ENCODE peak calls at places on chromosomes 4 and X, in eight cellular contexts. B is iris pigment epithelial cell; J is CD4-positive, alpha-beta T cell; V is cardiac muscle cell; L is NCI-H510A treated with DMSO at 0.1 percent for 48 hours; Q is lung; K is stimulated activated CD4-positive, alpha-beta T cell treated with anti-CD3 and anti-CD28 coated beads, Interleukin-4, amount 100 ng/mL, for 48 hours; A is WTC11. S is an unnamed sample.

GRCh38 chr4:29046716-29047115 is 1673.5 kb upstream of the PCDH7 start:
- DNase-seq in B (peak), J (no peak), V (no peak), L (no peak), Q (no peak), K (no peak), A (no peak), S (no peak)

GRCh38 chrX:129496625-129497024 is 26.7 kb downstream of the SMARCA1 start:
- DNase-seq in B (peak), J (no peak), V (no peak), L (no peak), Q (no peak), K (no peak), A (no peak), S (no peak)

GRCh38 chrX:153873282-153874090 is 12.5 kb downstream of the L1CAM start:
- DNase-seq in B (no peak), J (no peak), V (peak), L (no peak), Q (no peak), K (no peak), A (no peak), S (no peak)

GRCh38 chrX:51747671-51748070 is 4.4 kb downstream of the GSPT2 start:
- DNase-seq in B (no peak), J (no peak), V (no peak), L (no peak), Q (no peak), K (no peak), A (no peak), S (no peak)

GRCh38 chr4:168269879-168270278 is 48.7 kb downstream of the DDX60 start:
- DNase-seq in B (no peak), J (no peak), V (no peak), L (peak), Q (no peak), K (no peak), A (no peak), S (no peak)

GRCh38 chrX:115284877-115285276 is 4.6 kb upstream of the LUZP4 start:
- DNase-seq in B (no peak), J (no peak), V (no peak), L (no peak), Q (no peak), K (no peak), A (no peak), S (no peak)

GRCh38 chr4:177339794-177340374 is 30.2 kb downstream of the NEIL3 start:
- DNase-seq in B (peak), J (no peak), V (peak), L (peak), Q (no peak), K (no peak), A (no peak), S (peak)

GRCh38 chrX:149472620-149473019 is 32.5 kb downstream of the IDS start:
- DNase-seq in B (no peak), J (no peak), V (no peak), L (no peak), Q (no peak), K (no peak), A (no peak), S (no peak)

GRCh38 chr4:15873117-15873516 is 65.4 kb downstream of the FGFBP1 start:
- DNase-seq in B (no peak), J (no peak), V (no peak), L (no peak), Q (no peak), K (no peak), A (no peak), S (no peak)

GRCh38 chr4:111210576-111210975 is 587.7 kb upstream of the PITX2 start:
- DNase-seq in B (no peak), J (no peak), V (no peak), L (no peak), Q (no peak), K (no peak), A (no peak), S (no peak)

GRCh38 chr4:3827616-3828492 is 61.7 kb downstream of the ADRA2C start:
- DNase-seq in B (peak), J (no peak), V (no peak), L (no peak), Q (peak), K (no peak), A (no peak), S (no peak)

GRCh38 chr4:138910201-138910913 is 105.2 kb upstream of the NOCT start:
- DNase-seq in B (peak), J (no peak), V (no peak), L (peak), Q (no peak), K (no peak), A (no peak), S (no peak)